ENCODE peak calls at places on chromosomes 4 and X, in six cellular contexts. O is upper lobe of right lung, R is epithelial cell of esophagus, I is heart left ventricle, P is AG10803, D is PC-9. S is an unnamed sample.

GRCh38 chr4:61911313-61911756 is 711.2 kb downstream of the ADGRL3 start:
- DNase-seq in I (no peak), R (no peak), O (no peak), D (no peak), P (no peak), S (no peak)

GRCh38 chr4:55078987-55079386 is 46.4 kb downstream of the KDR start:
- DNase-seq in D (no peak), I (peak), O (no peak), R (no peak), P (peak), S (no peak)

GRCh38 chr4:2393353-2394270 is 24.8 kb downstream of the ZFYVE28 start:
- DNase-seq in D (peak), O (no peak), I (no peak), P (no peak), R (peak), S (no peak)

GRCh38 chr4:83932996-83933395 is 397.1 kb downstream of the GPAT3 start:
- DNase-seq in R (peak), O (no peak), I (no peak), D (no peak), P (no peak), S (no peak)

GRCh38 chr4:124435276-124435675 is 277.3 kb downstream of the ANKRD50 start:
- DNase-seq in P (no peak), I (no peak), D (no peak), O (no peak), R (no peak), S (no peak)

GRCh38 chr4:108991929-108992328 is 229.1 kb upstream of the ETNPPL start:
- DNase-seq in O (no peak), I (no peak), R (peak), D (no peak), P (peak), S (no peak)

GRCh38 chr4:23163649-23164436 is 471.1 kb downstream of the GBA3 start:
- DNase-seq in I (no peak), R (peak), D (peak), O (no peak), P (no peak), S (no peak)

GRCh38 chrX:40912576-40912975 is 172.7 kb upstream of the USP9X start:
- DNase-seq in I (no peak), O (no peak), R (peak), D (peak), P (no peak), S (no peak)

GRCh38 chrX:78514852-78515251 is 144.3 kb downstream of the RTL3 start:
- DNase-seq in D (no peak), O (no peak), I (no peak), P (no peak), R (peak), S (no peak)

GRCh38 chrX:18490816-18491215 is 65.4 kb downstream of the CDKL5 start:
- DNase-seq in I (no peak), R (no peak), D (no peak), O (no peak), P (no peak), S (no peak)

GRCh38 chr4:146029939-146030710 is 91.5 kb upstream of the ZNF827 start:
- DNase-seq in I (no peak), D (peak), O (no peak), P (no peak), R (no peak), S (no peak)

GRCh38 chrX:40938418-40938817 is 146.8 kb upstream of the USP9X start:
- DNase-seq in P (peak), D (no peak), O (no peak), I (no peak), R (no peak), S (no peak)

GRCh38 chrX:97211070-97211469 is 327.4 kb downstream of the RPA4 start:
- DNase-seq in P (no peak), I (no peak), D (no peak), R (peak), O (no peak), S (no peak)

GRCh38 chr4:133372699-133373098 is 223.6 kb downstream of the PCDH10 start:
- DNase-seq in P (no peak), O (no peak), I (no peak), D (no peak), R (no peak), S (no peak)

DNA sequence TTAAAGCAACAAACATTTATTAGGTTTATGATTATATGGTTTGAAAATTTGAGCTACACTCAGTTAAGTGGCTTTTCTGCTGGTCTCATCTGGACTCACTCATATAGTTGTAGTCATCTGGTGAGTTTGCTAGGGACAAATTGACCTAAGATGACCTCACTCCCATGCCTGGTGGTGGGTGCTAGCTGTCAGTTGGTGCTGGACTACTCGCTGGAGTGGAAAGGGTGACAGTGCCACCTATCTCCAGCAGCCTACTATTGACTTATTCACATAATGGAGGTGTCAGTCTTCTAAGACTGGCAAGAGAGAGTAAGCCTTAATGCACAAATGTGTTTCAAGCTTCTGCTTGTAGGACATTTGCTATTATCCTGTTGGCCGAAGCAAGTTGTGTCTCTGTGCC is 88.2 kb downstream of the TASL start:
- DNase-seq in O (no peak), P (no peak), I (no peak), R (no peak), D (peak), S (no peak)
- TF ChIP-seq CTCF in O (no peak), P (no peak), I (no peak), R (no peak), D (peak), S (no peak)

DNA sequence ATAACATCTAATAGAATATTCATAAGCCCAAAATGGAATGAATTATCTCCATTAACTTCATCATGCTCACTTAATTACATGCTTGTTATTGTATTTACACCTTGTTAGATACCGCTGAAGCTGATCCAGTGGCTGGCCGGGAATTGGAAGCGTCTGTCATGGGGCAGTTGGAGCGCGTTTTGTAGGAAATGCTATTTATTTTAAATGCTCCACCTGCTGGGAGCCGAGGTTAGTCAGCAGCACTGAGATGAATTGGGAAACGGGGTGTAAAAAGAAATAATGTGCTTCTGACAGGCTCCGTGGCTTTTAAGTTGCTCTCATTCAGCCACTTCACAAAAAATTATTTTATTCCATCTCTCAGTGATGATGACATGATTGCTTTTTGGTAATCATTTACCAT is 25.2 kb downstream of the ARX start:
- DNase-seq in O (no peak), P (no peak), R (no peak), I (no peak), D (no peak), S (no peak)
- TF ChIP-seq CTCF in O (no peak), P (no peak), R (no peak), I (no peak), D (no peak), S (peak)

DNA sequence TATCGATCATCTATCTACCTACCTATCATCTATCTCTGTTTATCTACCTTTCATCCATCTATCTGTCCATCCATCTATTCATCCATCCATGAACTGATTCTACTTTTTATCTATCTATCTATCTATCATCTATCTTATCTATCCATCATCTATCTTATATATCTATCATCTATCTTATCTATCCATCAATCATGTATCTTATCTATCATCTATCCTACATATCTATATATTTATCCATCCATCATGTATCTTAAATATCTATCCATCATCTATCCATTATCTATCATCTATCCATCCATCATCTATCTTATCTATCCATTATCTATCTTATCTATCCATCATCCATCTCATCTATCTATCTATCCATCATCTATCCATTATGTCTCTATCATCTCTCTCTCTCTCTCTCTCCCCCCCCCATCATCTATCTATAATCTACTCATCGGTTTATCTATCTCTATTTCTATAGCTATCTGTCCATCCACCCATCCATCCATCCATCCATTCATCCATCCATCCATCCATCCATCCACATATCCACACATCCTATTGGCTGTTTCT is 20.9 kb downstream of the ARSD start:
- DNase-seq in D (no peak), I (no peak), R (no peak), O (no peak), P (no peak), S (no peak)
- TF ChIP-seq CTCF in D (no peak), I (no peak), R (no peak), O (no peak), P (no peak), S (no peak)

DNA sequence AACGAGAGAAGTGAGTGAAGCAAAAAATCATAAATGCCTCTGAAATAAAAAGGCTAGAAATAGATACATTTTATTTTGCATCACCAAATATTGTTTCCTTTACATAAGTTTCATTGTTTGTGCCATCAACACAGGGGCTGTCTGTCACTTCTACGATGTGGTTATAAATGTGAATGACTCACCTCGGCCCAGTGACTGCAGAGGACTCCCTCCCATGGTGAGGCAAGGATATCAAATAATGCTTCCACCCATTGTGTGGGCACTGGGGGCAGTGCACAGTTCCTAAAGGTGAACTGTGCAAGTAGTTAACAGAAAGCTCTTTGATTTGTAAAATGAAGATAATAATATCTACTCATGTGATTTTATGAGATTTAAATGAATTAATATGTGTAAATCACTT is 230.3 kb upstream of the NEIL3 start:
- DNase-seq in R (peak), P (no peak), O (no peak), D (no peak), I (no peak), S (no peak)
- TF ChIP-seq CTCF in R (no peak), P (no peak), O (no peak), D (no peak), I (no peak), S (no peak)

DNA sequence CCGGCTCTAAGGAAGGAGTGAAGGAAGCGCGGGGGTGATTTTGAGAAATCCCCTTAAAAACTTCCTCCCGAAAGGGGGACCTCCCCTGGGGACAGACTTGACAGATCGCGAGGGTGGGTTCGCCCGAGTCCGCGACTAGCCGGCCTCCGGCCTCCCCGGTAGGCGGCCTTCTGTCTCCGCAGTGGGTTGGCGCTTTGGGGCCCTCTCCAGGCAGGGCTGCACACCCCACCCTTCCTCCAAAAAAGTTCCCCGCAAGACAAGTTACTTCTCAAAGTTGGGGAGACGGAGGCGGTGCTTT is 24.8 kb downstream of the HOPX start:
- DNase-seq in R (peak), P (no peak), I (no peak), D (no peak), O (no peak), S (peak)
- TF ChIP-seq CTCF in R (peak), P (no peak), I (no peak), D (no peak), O (peak), S (peak)

DNA sequence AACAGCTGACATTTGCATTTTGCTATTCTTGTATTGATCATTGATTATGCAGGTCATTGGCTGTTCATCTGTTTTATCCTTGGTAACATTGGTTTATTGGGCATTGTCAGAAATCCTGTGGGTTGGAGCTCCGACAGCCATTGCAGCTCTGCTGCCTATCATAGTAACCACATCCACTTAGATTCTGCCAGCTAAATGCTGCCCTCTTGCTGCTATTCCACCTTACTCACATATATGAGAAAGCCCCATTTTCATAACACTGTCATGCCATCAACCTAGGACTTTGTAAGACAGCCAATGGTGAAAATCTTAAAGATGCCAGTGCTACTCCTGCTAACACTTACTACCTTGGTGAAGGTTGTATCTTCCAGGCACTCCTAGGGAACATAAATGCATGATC is 187.3 kb upstream of the CXCL13 start:
- DNase-seq in P (peak), O (no peak), D (no peak), I (no peak), R (peak), S (no peak)
- TF ChIP-seq CTCF in P (peak), O (no peak), D (no peak), I (no peak), R (peak), S (no peak)

DNA sequence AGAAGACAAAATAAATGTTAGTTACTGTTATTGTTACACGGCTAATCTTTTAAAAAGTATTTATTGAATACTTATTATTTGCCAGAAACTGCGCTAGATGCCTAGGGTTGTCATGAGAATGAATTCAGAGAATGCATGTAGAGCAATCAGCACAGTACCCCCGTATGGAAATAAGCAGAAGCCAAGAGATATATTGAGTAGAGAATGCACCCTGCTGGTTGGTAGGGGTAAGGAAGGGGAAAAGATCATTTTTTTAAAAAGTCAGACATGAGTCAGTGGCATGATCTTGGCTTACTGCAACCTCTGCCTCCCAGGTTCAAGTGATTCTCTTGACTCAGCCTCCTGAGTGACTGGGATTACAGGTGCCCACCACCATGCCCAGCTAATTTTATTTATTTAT is 13.1 kb upstream of the DRP2 start:
- DNase-seq in P (peak), O (no peak), R (peak), D (no peak), I (no peak), S (no peak)
- TF ChIP-seq CTCF in P (peak), O (peak), R (peak), D (peak), I (no peak), S (peak)

GRCh38 chr4:7337196-7338058 is 97.3 kb downstream of the PSAPL1 start:
- DNase-seq in P (no peak), R (no peak), D (no peak), O (no peak), I (no peak), S (no peak)

GRCh38 chr4:7334521-7335275 is 100.0 kb downstream of the PSAPL1 start:
- DNase-seq in R (no peak), O (peak), D (no peak), I (peak), P (no peak), S (no peak)

GRCh38 chr4:7335363-7336066 is 99.2 kb downstream of the PSAPL1 start:
- DNase-seq in O (peak), R (no peak), I (peak), D (peak), P (peak), S (peak)

GRCh38 chr4:7336732-7337131 is 98.0 kb downstream of the PSAPL1 start:
- DNase-seq in D (no peak), O (no peak), R (no peak), I (no peak), P (no peak), S (no peak)

DNA sequence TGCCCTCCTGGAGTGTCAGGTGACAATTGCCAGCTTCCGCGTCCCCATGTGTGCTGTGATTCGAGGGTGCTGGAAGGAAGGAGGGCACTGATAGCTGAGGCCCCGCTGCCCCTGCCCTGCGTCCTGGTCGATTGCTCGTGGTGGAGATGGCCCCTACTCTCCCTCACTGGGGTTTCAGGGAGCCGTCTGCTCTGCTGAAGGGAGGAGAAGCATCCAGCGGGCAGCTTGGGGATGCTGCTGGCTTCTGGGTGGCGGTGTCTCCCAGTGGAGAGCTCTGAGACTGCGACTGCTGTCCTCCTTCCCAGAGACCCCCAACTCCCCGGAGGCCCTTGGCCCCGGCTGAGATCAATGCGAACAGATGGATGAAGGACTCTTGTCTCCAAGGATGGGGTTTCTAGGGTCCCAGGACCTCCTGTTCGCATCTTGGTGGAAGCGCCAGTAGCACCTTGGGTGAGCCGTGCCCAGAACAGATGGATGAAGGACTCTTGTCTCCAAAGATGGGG is 98.6 kb downstream of the PSAPL1 start:
- DNase-seq in O (no peak), I (peak), R (no peak), D (no peak), P (no peak), S (no peak)
- TF ChIP-seq CTCF in O (no peak), I (no peak), R (no peak), D (peak), P (no peak), S (no peak)

GRCh38 chr4:37816719-37817118 is 9.8 kb upstream of the PGM2 start:
- DNase-seq in I (no peak), P (no peak), O (no peak), D (no peak), R (no peak), S (no peak)

GRCh38 chr4:37815591-37815990 is 10.9 kb upstream of the PGM2 start:
- DNase-seq in O (no peak), R (no peak), P (no peak), I (no peak), D (no peak), S (no peak)

GRCh38 chr4:37816006-37816405 is 10.5 kb upstream of the PGM2 start:
- DNase-seq in R (no peak), D (no peak), O (no peak), I (no peak), P (no peak), S (no peak)

DNA sequence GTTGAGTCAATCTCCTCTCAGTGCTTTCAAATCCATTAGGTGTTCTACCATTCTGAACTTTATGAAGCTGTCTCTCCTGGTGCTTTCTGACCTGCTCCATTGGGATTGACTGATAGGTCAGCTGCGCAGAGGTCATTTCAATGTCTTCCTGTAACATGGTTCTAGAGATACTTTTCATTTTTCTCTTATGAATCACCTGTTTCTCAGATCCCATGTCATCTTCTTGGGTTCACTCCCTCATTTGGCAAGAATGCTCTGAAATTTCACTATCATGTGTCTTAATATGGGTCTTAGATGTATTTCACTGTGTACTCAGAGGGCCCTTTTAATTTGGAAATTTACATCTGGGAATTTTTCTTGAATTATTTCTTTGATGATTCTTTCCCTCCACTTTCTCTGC is 13.8 kb upstream of the PGM2 start:
- DNase-seq in I (no peak), O (no peak), D (no peak), R (peak), P (peak), S (no peak)
- TF ChIP-seq CTCF in I (no peak), O (no peak), D (no peak), R (no peak), P (no peak), S (no peak)

GRCh38 chrX:16136080-16136479 is 12.7 kb downstream of the GRPR start:
- DNase-seq in R (no peak), O (no peak), D (no peak), P (no peak), I (no peak), S (no peak)

GRCh38 chrX:16137416-16138107 is 14.2 kb downstream of the GRPR start:
- DNase-seq in D (no peak), P (no peak), R (no peak), I (no peak), O (no peak), S (no peak)

GRCh38 chrX:16140983-16141382 is 17.6 kb downstream of the GRPR start:
- DNase-seq in P (no peak), O (no peak), R (no peak), I (no peak), D (no peak), S (no peak)

GRCh38 chrX:16140448-16140847 is 17.1 kb downstream of the GRPR start:
- DNase-seq in R (no peak), P (no peak), O (no peak), D (no peak), I (no peak), S (no peak)

DNA sequence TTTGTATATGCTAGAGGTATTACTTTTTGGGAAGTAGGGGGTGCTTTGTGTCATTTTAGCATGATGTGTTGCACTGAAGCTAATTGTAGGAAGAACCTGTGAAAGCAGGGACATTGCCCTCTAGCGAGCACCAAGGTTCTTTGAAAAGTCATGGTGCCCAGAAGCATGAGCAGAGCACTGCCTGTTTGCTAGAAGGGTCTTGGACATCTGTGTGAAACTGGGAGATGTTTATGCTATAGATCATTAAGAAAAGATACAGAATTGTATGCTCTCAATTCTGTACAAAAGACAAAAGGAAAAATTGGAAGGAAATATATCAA is 14.7 kb downstream of the GRPR start:
- DNase-seq in R (peak), P (no peak), O (no peak), I (no peak), D (no peak), S (no peak)
- TF ChIP-seq CTCF in R (peak), P (no peak), O (no peak), I (no peak), D (no peak), S (peak)